ENCODE peak calls at places on chromosomes 7 and 10, in eight cellular contexts. H, D, N, K, L, W, T and Z are unnamed samples.

GRCh38 chr10:88810196-88810961 is 7.8 kb downstream of the LIPM start:
- DNase-seq in H (peak), D (peak), N (peak), K (peak), L (no peak), W (no peak), T (no peak), Z (no peak)

GRCh38 chr10:59873924-59874323 is 32.4 kb downstream of the CCDC6 start:
- DNase-seq in H (no peak), D (no peak), N (no peak), K (no peak), L (no peak), W (no peak), T (no peak), Z (no peak)

GRCh38 chr7:149229526-149229925 is 9.9 kb upstream of the ZNF212 start:
- DNase-seq in H (no peak), D (no peak), N (no peak), K (no peak), L (no peak), W (no peak), T (no peak), Z (no peak)

GRCh38 chr10:490891-491571 is 198.4 kb downstream of the DIP2C start:
- DNase-seq in H (no peak), D (peak), N (no peak), K (no peak), L (no peak), W (peak), T (peak), Z (no peak)

GRCh38 chr10:60611291-60611747 is 167.0 kb upstream of the CDK1 start:
- DNase-seq in H (no peak), D (peak), N (no peak), K (no peak), L (no peak), W (no peak), T (peak), Z (peak)

GRCh38 chr10:103193107-103193819 is at the start of gene NT5C2:
- DNase-seq in H (peak), D (peak), N (peak), K (peak), L (peak), W (peak), T (peak), Z (no peak)

GRCh38 chr10:88090568-88091214 is 227.3 kb downstream of the PTEN start:
- DNase-seq in H (no peak), D (no peak), N (no peak), K (no peak), L (no peak), W (no peak), T (no peak), Z (no peak)

GRCh38 chr10:32582946-32583345 is 137.0 kb downstream of the CCDC7 start:
- DNase-seq in H (no peak), D (peak), N (no peak), K (no peak), L (no peak), W (no peak), T (no peak), Z (no peak)

GRCh38 chr7:107505997-107506682 is 36.3 kb downstream of the GPR22 start:
- DNase-seq in H (peak), D (no peak), N (no peak), K (no peak), L (peak), W (no peak), T (no peak), Z (no peak)

GRCh38 chr7:92880212-92881090 is 44.1 kb upstream of the CDK6 start:
- DNase-seq in H (no peak), D (peak), N (no peak), K (no peak), L (no peak), W (no peak), T (no peak), Z (no peak)

GRCh38 chr10:87661861-87662785 is 2.4 kb downstream of the PAPSS2 start:
- DNase-seq in H (no peak), D (peak), N (no peak), K (no peak), L (no peak), W (no peak), T (no peak), Z (no peak)

GRCh38 chr7:20964214-20964613 is 177.5 kb upstream of the SP8 start:
- DNase-seq in H (peak), D (peak), N (no peak), K (no peak), L (no peak), W (no peak), T (no peak), Z (no peak)

GRCh38 chr10:15223174-15223573 is 54.7 kb upstream of the NMT2 start:
- DNase-seq in H (no peak), D (no peak), N (no peak), K (no peak), L (no peak), W (no peak), T (peak), Z (no peak)

GRCh38 chr10:28959850-28960501 is 282.7 kb downstream of the BAMBI start:
- DNase-seq in H (no peak), D (no peak), N (no peak), K (no peak), L (no peak), W (no peak), T (no peak), Z (no peak)